ENCODE peak calls at places on chromosomes 3 and 15, in seven cellular contexts. V is A549; E is naive thymus-derived CD4-positive, alpha-beta T cell; G is MM.1S; R is hepatocyte; N is left ventricle myocardium inferior; X is tibial nerve. B is an unnamed sample. For H3K4me1, the result is how much of the 10 kb centered on the place peaks cover.

GRCh38 chr3:63862804-63863149 is 828 bp downstream of the THOC7 start:
- DNase-seq in X (no peak), E (peak), G (no peak), R (no peak), V (no peak), N (no peak), B (no peak)

GRCh38 chr3:55708921-55709320 is 221.8 kb upstream of the WNT5A start:
- DNase-seq in V (no peak), R (no peak), N (no peak), X (no peak), E (no peak), G (no peak), B (no peak)

GRCh38 chr3:59783468-59783988 is 733.7 kb upstream of the CFAP20DC start:
- DNase-seq in R (no peak), G (peak), N (no peak), E (no peak), V (no peak), X (no peak), B (no peak)

GRCh38 chr15:100958326-100959065 is 39.3 kb downstream of the LRRK1 start:
- DNase-seq in X (no peak), R (no peak), V (peak), N (no peak), G (no peak), E (no peak), B (peak)

GRCh38 chr3:46031269-46031668 is 4.0 kb upstream of the XCR1 start:
- DNase-seq in V (no peak), E (no peak), X (no peak), G (no peak), N (no peak), R (no peak), B (no peak)

GRCh38 chr3:94115482-94115881 is 52.6 kb downstream of the NSUN3 start:
- DNase-seq in V (no peak), G (peak), E (no peak), R (peak), X (peak), N (no peak), B (peak)

GRCh38 chr3:30166535-30166934 is 439.9 kb upstream of the TGFBR2 start:
- DNase-seq in G (no peak), X (no peak), E (no peak), V (no peak), R (no peak), N (no peak), B (no peak)

GRCh38 chr3:185930393-185931107 is 7.3 kb downstream of the TRA2B start:
- DNase-seq in N (no peak), E (no peak), G (no peak), R (no peak), V (no peak), X (no peak), B (no peak)

GRCh38 chr3:71589132-71589531 is 5.6 kb upstream of the FOXP1 start:
- DNase-seq in V (no peak), E (no peak), G (no peak), X (no peak), R (no peak), N (no peak), B (no peak)

GRCh38 chr15:75203017-75203907 is 1.6 kb downstream of the C15orf39 start:
- DNase-seq in G (no peak), N (no peak), E (no peak), V (peak), X (peak), R (no peak), B (no peak)

GRCh38 chr15:79007066-79007465 is 62.2 kb upstream of the CTSH start:
- DNase-seq in G (peak), N (peak), X (peak), V (peak), R (peak), E (no peak), B (no peak)

GRCh38 chr3:52894756-52895155 is 2.6 kb downstream of the STIMATE start:
- DNase-seq in G (no peak), N (no peak), E (no peak), V (no peak), R (no peak), X (no peak), B (no peak)
- H3K4me1 ChIP-seq in G (under half), N (half or more), E (under half), V (under half), R (under half), X (under half), B (under half)

DNA sequence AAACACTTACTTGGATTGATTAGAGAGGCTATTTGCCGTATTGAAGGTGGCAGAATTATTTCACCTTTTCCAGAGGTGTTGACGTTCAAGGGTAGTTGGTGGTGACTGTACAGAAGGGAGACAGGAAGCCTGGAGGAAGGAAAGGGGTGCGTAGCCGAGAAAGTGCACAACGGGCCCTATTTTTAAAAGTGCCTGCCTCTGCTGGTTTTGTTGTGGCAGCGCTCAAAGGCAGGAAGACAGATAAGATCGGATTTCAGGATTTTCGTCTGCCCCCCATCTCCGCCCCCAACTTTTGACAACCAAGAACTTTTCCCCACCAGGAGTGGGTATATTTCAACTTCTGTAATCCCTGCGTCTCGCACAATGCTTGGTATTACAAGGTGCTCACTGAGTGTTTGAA is 38.5 kb downstream of the SMAD3 start:
- DNase-seq in R (no peak), G (no peak), N (no peak), V (no peak), X (no peak), E (peak), B (no peak)
- H3K4me1 ChIP-seq in R (under half), G (under half), N (half or more), V (half or more), X (under half), E (half or more), B (half or more)

GRCh38 chr15:85789496-85789875 is 5.2 kb downstream of the KLHL25 start:
- DNase-seq in R (no peak), G (no peak), E (no peak), X (no peak), V (no peak), N (no peak), B (no peak)
- H3K4me1 ChIP-seq in R (under half), G (under half), E (under half), X (under half), V (under half), N (under half), B (under half)

GRCh38 chr3:5138214-5138981 is 16.3 kb downstream of the ARL8B start:
- DNase-seq in V (no peak), N (no peak), X (no peak), E (no peak), G (no peak), R (peak), B (no peak)
- H3K4me1 ChIP-seq in V (under half), N (half or more), X (under half), E (under half), G (under half), R (under half), B (under half)